ENCODE peak calls at places on chromosome 13, in five cellular contexts. G is BJ, E is sigmoid colon, C is astrocyte, T is thyroid gland. O is an unnamed sample.

GRCh38 chr13:84076280-84076679 is 194.0 kb upstream of the SLITRK1 start:
- DNase-seq in C (no peak), G (no peak), E (no peak), T (no peak), O (no peak)

GRCh38 chr13:45242070-45242469 is 41.2 kb upstream of the KCTD4 start:
- DNase-seq in T (peak; percentile 45), G (no peak), E (no peak), C (no peak), O (no peak)

GRCh38 chr13:90968510-90968909 is 379.0 kb upstream of the MIR17HG start:
- DNase-seq in G (no peak), T (peak; percentile 45), C (no peak), E (no peak), O (no peak)

GRCh38 chr13:35961002-35961401 is 170.2 kb downstream of the DCLK1 start:
- DNase-seq in G (no peak), C (peak; percentile 14), T (no peak), E (no peak), O (no peak)

GRCh38 chr13:44196186-44196751 is 177.4 kb upstream of the SERP2 start:
- DNase-seq in G (no peak), E (no peak), C (no peak), T (no peak), O (no peak)

GRCh38 chr13:53126803-53127202 is 98.2 kb downstream of the OLFM4 start:
- DNase-seq in C (peak; percentile 0), T (no peak), E (peak; percentile 80), G (peak; percentile 7), O (no peak)

GRCh38 chr13:43159007-43159406 is 135.6 kb downstream of the DNAJC15 start:
- DNase-seq in T (peak; percentile 34), G (no peak), C (peak; percentile 77), E (no peak), O (no peak)

GRCh38 chr13:105063676-105064075 is 1471.8 kb downstream of the EFNB2 start:
- DNase-seq in G (no peak), E (no peak), T (no peak), C (no peak), O (no peak)

GRCh38 chr13:77318741-77319140 is 8.2 kb downstream of the MYCBP2 start:
- DNase-seq in E (no peak), T (no peak), C (no peak), G (no peak), O (no peak)

GRCh38 chr13:35840991-35841604 is 290.1 kb downstream of the DCLK1 start:
- DNase-seq in G (no peak), C (peak; percentile 24), T (no peak), E (no peak), O (no peak)

GRCh38 chr13:73060251-73061160 is 1.7 kb downstream of the KLF5 start:
- DNase-seq in C (peak; percentile 82), E (no peak), G (no peak), T (peak; percentile 57), O (no peak)

GRCh38 chr13:98877936-98878335 is 99.9 kb downstream of the DOCK9 start:
- DNase-seq in E (no peak), G (no peak), C (no peak), T (no peak), O (no peak)

GRCh38 chr13:59088716-59089115 is 1075.0 kb downstream of the DIAPH3 start:
- DNase-seq in C (peak; percentile 88), E (no peak), G (no peak), T (no peak), O (no peak)

GRCh38 chr13:22848539-22849052 is 332.2 kb upstream of the SGCG start:
- DNase-seq in C (no peak), T (no peak), E (no peak), G (no peak), O (no peak)

GRCh38 chr13:73936001-73936400 is 198.2 kb downstream of the KLF12 start:
- DNase-seq in E (no peak), C (no peak), G (no peak), T (no peak), O (no peak)

GRCh38 chr13:110233181-110233641 is 73.7 kb downstream of the COL4A1 start:
- DNase-seq in C (peak; percentile 59), G (peak; percentile 72), T (no peak), E (peak; percentile 90), O (peak; percentile 90)

GRCh38 chr13:32883501-32883900 is 132.7 kb upstream of the KL start:
- DNase-seq in T (peak; percentile 32), E (no peak), G (no peak), C (peak; percentile 51), O (no peak)

GRCh38 chr13:23570099-23570926 is at the start of gene TNFRSF19:
- DNase-seq in T (peak; percentile 10), C (peak; percentile 91), G (peak; percentile 74), E (no peak), O (no peak)

GRCh38 chr13:97301382-97302095 is 79.4 kb downstream of the MBNL2 start:
- DNase-seq in T (no peak), G (no peak), C (no peak), E (no peak), O (no peak)

GRCh38 chr13:66359393-66359792 is 870.7 kb downstream of the PCDH9 start:
- DNase-seq in G (no peak), T (no peak), E (no peak), C (no peak), O (no peak)

GRCh38 chr13:24071423-24072075 is 89.0 kb upstream of the SPATA13 start:
- DNase-seq in T (no peak), E (no peak), C (no peak), G (peak; percentile 36), O (no peak)

GRCh38 chr13:25371608-25372274 is at the start of gene ATP8A2:
- DNase-seq in T (no peak), G (no peak), E (no peak), C (no peak), O (no peak)

DNA sequence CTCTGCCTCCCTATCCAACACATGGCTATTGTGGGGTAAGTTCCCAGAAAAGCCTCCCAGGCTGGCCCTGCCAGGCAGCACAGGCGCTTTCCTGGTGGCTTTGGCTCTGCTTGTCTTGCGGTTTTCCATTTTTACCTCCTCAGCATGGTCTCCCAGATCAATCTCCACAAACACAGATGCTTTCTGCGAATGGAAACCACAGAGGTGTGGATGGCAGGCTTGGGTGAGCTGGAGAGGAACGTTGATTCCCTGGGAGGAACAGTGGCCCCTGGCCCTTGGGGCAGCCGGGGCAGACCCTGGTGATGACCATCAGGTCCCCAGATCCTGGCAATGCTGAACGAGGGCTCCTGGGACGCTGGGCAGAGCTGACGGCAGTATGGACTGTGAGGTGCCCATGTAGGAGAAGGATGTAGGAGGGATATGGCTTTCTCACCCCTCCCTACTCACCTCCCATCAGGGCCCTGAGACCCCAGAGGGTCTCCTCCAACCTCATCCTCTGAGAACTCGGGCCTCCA is 6.6 kb downstream of the C13orf46 start:
- DNase-seq in C (no peak), G (no peak), T (no peak), E (peak; percentile 36), O (no peak)
- H3K36me3 ChIP-seq in C (peaks cover 4% of the 10 kb centered on the region), G (peaks cover 7% of the 10 kb centered on the region), T (no peaks in the 10 kb centered on the region), E (no peaks in the 10 kb centered on the region), O (peaks cover 5% of the 10 kb centered on the region)

GRCh38 chr13:39450176-39450575 is 152.8 kb downstream of the LHFPL6 start:
- DNase-seq in G (no peak), C (no peak), E (no peak), T (no peak), O (no peak)

GRCh38 chr13:39452834-39453233 is 150.2 kb downstream of the LHFPL6 start:
- DNase-seq in E (no peak), T (no peak), C (no peak), G (no peak), O (no peak)

GRCh38 chr13:39451301-39451700 is 151.7 kb downstream of the LHFPL6 start:
- DNase-seq in C (peak; percentile 25), T (no peak), G (no peak), E (no peak), O (no peak)

GRCh38 chr13:39451860-39452301 is 151.1 kb downstream of the LHFPL6 start:
- DNase-seq in E (peak; percentile 77), G (no peak), T (peak; percentile 17), C (peak; percentile 30), O (peak; percentile 60)

GRCh38 chr13:39452412-39452811 is 150.6 kb downstream of the LHFPL6 start:
- DNase-seq in E (no peak), T (no peak), G (no peak), C (peak; percentile 40), O (no peak)
- H3K4me3 ChIP-seq in E (no peak overlapping the region), T (no peak overlapping the region), G (no peak overlapping the region), C (no peak overlapping the region), O (no peak overlapping the region)

DNA sequence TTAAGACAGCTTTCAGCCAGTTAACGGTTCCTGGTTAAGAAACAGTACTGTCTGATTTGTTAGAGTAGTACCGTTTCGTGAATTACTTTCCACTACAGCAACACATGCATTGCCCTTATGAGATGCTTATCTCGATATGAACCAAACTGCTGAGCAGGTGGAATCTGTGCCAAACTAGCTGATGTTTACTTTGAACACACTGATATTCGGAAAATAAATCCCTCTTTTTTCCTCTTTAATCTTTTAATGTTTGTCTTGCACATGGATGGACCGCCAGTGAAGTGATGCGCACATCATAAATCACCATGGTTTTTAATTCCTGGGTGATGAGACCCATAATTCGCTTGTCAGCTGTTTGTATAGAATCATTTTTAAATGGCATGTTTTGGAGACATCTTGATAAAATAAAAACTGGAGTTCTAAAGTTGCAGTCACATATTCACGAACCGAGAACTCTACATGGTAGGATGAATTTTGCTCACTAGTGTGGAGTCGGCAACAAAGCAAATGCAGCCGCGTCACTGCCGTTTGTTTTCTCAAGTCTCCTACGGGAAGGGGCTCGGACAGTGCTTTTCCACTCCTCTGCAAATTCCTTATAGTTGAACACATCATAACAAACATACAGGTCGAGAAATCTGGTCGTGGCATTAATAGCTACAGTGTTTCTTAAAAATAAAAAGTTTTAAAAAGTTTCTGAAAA is 1.1 kb downstream of the GJA3 start:
- DNase-seq in G (no peak), E (no peak), T (no peak), C (peak; percentile 40), O (no peak)
- H3K36me3 ChIP-seq in G (no peaks in the 10 kb centered on the region), E (no peaks in the 10 kb centered on the region), T (no peaks in the 10 kb centered on the region), C (no peaks in the 10 kb centered on the region), O (no peaks in the 10 kb centered on the region)

GRCh38 chr13:51422484-51422883 is 30.4 kb downstream of the INTS6 start:
- DNase-seq in C (no peak), T (no peak), G (no peak), E (no peak), O (no peak)

GRCh38 chr13:51420681-51421476 is 32.0 kb downstream of the INTS6 start:
- DNase-seq in T (no peak), E (no peak), G (no peak), C (no peak), O (no peak)

GRCh38 chr13:51426982-51427381 is 25.9 kb downstream of the INTS6 start:
- DNase-seq in C (no peak), E (no peak), T (no peak), G (no peak), O (no peak)

GRCh38 chr13:51423766-51424165 is 29.1 kb downstream of the INTS6 start:
- DNase-seq in E (no peak), T (no peak), C (no peak), G (no peak), O (no peak)

DNA sequence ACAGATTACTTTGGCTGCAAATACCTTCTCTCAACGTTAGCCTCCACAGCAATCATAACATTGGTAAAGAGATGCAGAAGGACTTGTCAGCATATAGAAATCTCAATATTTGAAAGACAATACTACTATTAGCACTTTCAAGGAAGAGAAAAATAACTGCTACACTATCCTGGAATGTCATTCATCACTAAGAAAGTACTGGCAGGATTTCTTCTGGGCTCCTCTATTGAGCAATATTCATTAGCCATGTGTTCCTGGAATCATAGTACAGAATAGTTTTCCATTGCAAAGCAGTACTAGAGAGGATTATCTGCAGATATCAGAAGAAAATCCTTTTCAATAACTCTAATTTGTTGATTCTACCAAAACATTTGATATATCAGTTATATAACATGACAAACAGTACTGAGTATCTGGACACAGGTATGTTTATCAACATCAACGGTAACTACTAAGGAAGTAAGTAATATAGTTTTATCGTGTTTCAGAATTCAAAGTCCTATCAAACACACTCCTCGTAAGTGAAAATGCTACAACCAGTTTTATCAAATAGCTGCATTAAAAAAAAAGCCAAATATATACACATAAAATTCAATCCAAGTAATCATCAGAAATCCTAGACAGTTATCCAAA is 27.3 kb downstream of the INTS6 start:
- DNase-seq in C (peak; percentile 47), E (no peak), T (no peak), G (peak; percentile 17), O (no peak)
- H3K4me3 ChIP-seq in C (no peak overlapping the region), E (no peak overlapping the region), T (no peak overlapping the region), G (no peak overlapping the region), O (no peak overlapping the region)

O was measured in tibial artery.